ENCODE peak calls at places on chromosomes 3 and 15, in nine cellular contexts. P is T-helper 17 cell; H is GM12892; G is AG09309; R is activated gamma-delta T cell treated with Interleukin-2 at 50 U/mL for 16 hours; A is stimulated activated CD4-positive, alpha-beta T cell treated with anti-CD3 and anti-CD28 coated beads, TNF-alpha, amount 100 ng/mL, for 1 hour; U is M059J; B is NCI-H1417; I is Caki2. N is an unnamed sample.

GRCh38 chr3:159252274-159252673 is 450.4 kb downstream of the MFSD1 start:
- DNase-seq in P (no peak), G (peak; percentile 65), U (peak; percentile 88), I (no peak), B (no peak), H (no peak), R (no peak), A (no peak), N (no peak)

GRCh38 chr15:76059320-76060097 is at the start of gene TMEM266:
- DNase-seq in H (peak; percentile 61), B (peak; percentile 83), I (peak; percentile 14), R (peak; percentile 4), A (no peak), U (peak; percentile 30), G (no peak), P (peak; percentile 27), N (peak; percentile 62)

GRCh38 chr15:76730262-76730661 is 174.9 kb downstream of the SCAPER start:
- DNase-seq in G (peak; percentile 1), B (no peak), P (no peak), U (no peak), R (no peak), A (no peak), I (no peak), H (no peak), N (no peak)

GRCh38 chr15:68885070-68885469 is 45.3 kb upstream of the SPESP1 start:
- DNase-seq in R (no peak), I (no peak), G (peak; percentile 35), H (no peak), B (no peak), A (no peak), P (no peak), U (peak; percentile 15), N (peak; percentile 78)

GRCh38 chr3:132966374-132966773 is 71.8 kb upstream of the TMEM108 start:
- DNase-seq in B (no peak), I (no peak), P (no peak), U (peak; percentile 48), H (no peak), R (no peak), A (no peak), G (no peak), N (no peak)

GRCh38 chr3:181316481-181316880 is 326.9 kb upstream of the DNAJC19 start:
- DNase-seq in U (peak; percentile 14), R (no peak), H (no peak), A (no peak), G (no peak), I (peak; percentile 10), P (no peak), B (peak; percentile 56), N (peak; percentile 86)

GRCh38 chr3:114764056-114764492 is 383.0 kb downstream of the ZBTB20 start:
- DNase-seq in U (no peak), G (no peak), A (no peak), P (no peak), B (peak; percentile 51), I (no peak), H (no peak), R (peak; percentile 4), N (no peak)

GRCh38 chr3:183161552-183162345 is 785 bp downstream of the LAMP3 start:
- DNase-seq in H (peak; percentile 42), R (no peak), G (no peak), I (no peak), P (no peak), B (peak; percentile 35), U (no peak), A (no peak), N (no peak)

GRCh38 chr15:76346666-76347506 is 10.3 kb downstream of the ISL2 start:
- DNase-seq in B (no peak), R (no peak), I (no peak), A (no peak), G (no peak), U (peak; percentile 68), P (no peak), H (no peak), N (no peak)

GRCh38 chr3:144375122-144375521 is 403.5 kb downstream of the DIPK2A start:
- DNase-seq in U (no peak), H (no peak), P (no peak), R (no peak), B (no peak), A (no peak), I (peak; percentile 29), G (no peak), N (no peak)

GRCh38 chr15:98154863-98155262 is 194.4 kb downstream of the ARRDC4 start:
- DNase-seq in R (no peak), G (peak; percentile 28), P (no peak), A (no peak), H (no peak), U (peak; percentile 98), B (no peak), I (peak; percentile 40), N (no peak)

GRCh38 chr3:105598047-105598796 is 231.5 kb downstream of the ALCAM start:
- DNase-seq in P (no peak), U (peak; percentile 98), I (peak; percentile 28), R (no peak), B (no peak), G (peak; percentile 77), A (no peak), H (no peak), N (peak; percentile 2)

GRCh38 chr3:119690043-119690656 is 12.7 kb upstream of the CFAP91 start:
- DNase-seq in B (no peak), U (peak; percentile 41), H (no peak), P (no peak), I (no peak), A (no peak), G (no peak), R (no peak), N (peak; percentile 37)

GRCh38 chr15:65217526-65218482 is 6.5 kb upstream of the CILP start:
- DNase-seq in P (no peak), A (no peak), I (no peak), H (no peak), B (no peak), G (no peak), R (no peak), U (peak; percentile 16), N (no peak)

GRCh38 chr15:88655103-88655553 is 16.3 kb downstream of the ISG20 start:
- DNase-seq in G (no peak), P (no peak), R (no peak), U (no peak), B (no peak), H (no peak), I (no peak), A (no peak), N (no peak)

GRCh38 chr3:184380210-184380626 is 364 bp downstream of the CHRD start:
- DNase-seq in H (no peak), I (no peak), U (peak; percentile 34), R (no peak), P (no peak), G (no peak), A (no peak), B (peak; percentile 51), N (peak; percentile 98)

GRCh38 chr3:45055032-45055410 is 28.9 kb downstream of the CLEC3B start:
- DNase-seq in U (peak; percentile 85), I (no peak), G (no peak), H (no peak), A (no peak), B (no peak), R (no peak), P (no peak), N (no peak)

GRCh38 chr3:61979645-61980430 is 393.5 kb downstream of the FEZF2 start:
- DNase-seq in H (no peak), G (peak; percentile 8), A (no peak), B (no peak), P (no peak), U (peak; percentile 7), I (no peak), R (no peak), N (no peak)

GRCh38 chr3:107938128-107938527 is 152.7 kb downstream of the CD47 start:
- DNase-seq in B (peak; percentile 26), P (no peak), G (peak; percentile 61), R (no peak), U (peak; percentile 65), I (peak; percentile 47), H (no peak), A (no peak), N (peak; percentile 71)

GRCh38 chr15:57114070-57114469 is 195.6 kb downstream of the TCF12 start:
- DNase-seq in A (no peak), G (no peak), U (peak; percentile 51), R (no peak), H (no peak), I (no peak), P (no peak), B (no peak), N (no peak)

GRCh38 chr3:5888845-5889244 is 701.3 kb downstream of the EDEM1 start:
- DNase-seq in B (no peak), P (no peak), A (no peak), H (no peak), U (no peak), R (no peak), G (no peak), I (no peak), N (no peak)

GRCh38 chr3:61530355-61530754 is 31.0 kb upstream of the PTPRG start:
- DNase-seq in R (no peak), H (no peak), I (peak; percentile 11), A (no peak), U (peak; percentile 41), G (no peak), B (peak; percentile 78), P (no peak), N (peak; percentile 47)

GRCh38 chr3:156259896-156260788 is 139.8 kb downstream of the KCNAB1 start:
- DNase-seq in B (no peak), A (no peak), U (no peak), P (no peak), I (no peak), H (no peak), G (no peak), R (no peak), N (no peak)

GRCh38 chr3:56825579-56826438 is 24.1 kb upstream of the ARHGEF3 start:
- DNase-seq in P (no peak), B (peak; percentile 26), I (no peak), U (no peak), R (no peak), A (no peak), G (no peak), H (no peak), N (no peak)

GRCh38 chr3:47197287-47197686 is 33.4 kb upstream of the SETD2 start:
- DNase-seq in U (no peak), R (no peak), I (no peak), G (no peak), B (no peak), P (no peak), A (no peak), H (no peak), N (no peak)

GRCh38 chr3:10335190-10335738 is 14.4 kb upstream of the SEC13 start:
- DNase-seq in P (no peak), G (no peak), B (no peak), I (no peak), U (no peak), R (no peak), H (no peak), A (no peak), N (no peak)

GRCh38 chr15:42955518-42955917 is 34.9 kb upstream of the TTBK2 start:
- DNase-seq in U (no peak), B (no peak), G (peak; percentile 29), R (no peak), P (no peak), H (no peak), I (no peak), A (no peak), N (no peak)

GRCh38 chr15:31402511-31403056 is 75.9 kb downstream of the KLF13 start:
- DNase-seq in G (peak; percentile 34), R (no peak), H (no peak), I (no peak), P (no peak), A (no peak), B (no peak), U (no peak), N (no peak)

GRCh38 chr3:69443554-69443953 is 57.7 kb upstream of the FRMD4B start:
- DNase-seq in I (no peak), H (no peak), A (no peak), G (peak; percentile 34), R (no peak), U (peak; percentile 36), B (no peak), P (no peak), N (no peak)

GRCh38 chr3:195095704-195096036 is 175.3 kb downstream of the XXYLT1 start:
- DNase-seq in I (no peak), B (no peak), H (no peak), P (no peak), R (no peak), U (peak; percentile 26), A (no peak), G (no peak), N (no peak)

GRCh38 chr15:57458255-57458850 is 82.0 kb downstream of the CGNL1 start:
- DNase-seq in G (no peak), B (no peak), U (no peak), I (no peak), A (no peak), R (no peak), P (no peak), H (no peak), N (no peak)

N was measured in T47D.